ENCODE peak calls at places on chromosomes 3 and 15, in four cellular contexts. H is GM12878, X is trophoblast cell, J is H9. G is an unnamed sample.

GRCh38 chr3:49357466-49358216 is 512 bp downstream of the GPX1 start:
- DNase-seq in X (peak), H (no peak), J (peak), G (peak)

GRCh38 chr3:41274944-41275668 is 75.8 kb downstream of the CTNNB1 start:
- DNase-seq in X (peak), H (no peak), J (no peak), G (no peak)

GRCh38 chr3:118641608-118642007 is 393.0 kb downstream of the IGSF11 start:
- DNase-seq in X (no peak), J (peak), H (no peak), G (peak)

GRCh38 chr15:92073044-92073785 is 219.7 kb downstream of the SLCO3A1 start:
- DNase-seq in X (no peak), H (no peak), J (no peak), G (no peak)

GRCh38 chr15:51227967-51228783 is 110.2 kb downstream of the CYP19A1 start:
- DNase-seq in J (no peak), H (peak), X (no peak), G (peak)

GRCh38 chr15:73691398-73691797 is 7.2 kb downstream of the CD276 start:
- DNase-seq in J (peak), X (no peak), H (no peak), G (no peak)

GRCh38 chr15:42404461-42405235 is 45.3 kb downstream of the CAPN3 start:
- DNase-seq in J (no peak), X (no peak), H (no peak), G (no peak)

GRCh38 chr15:77753238-77753873 is 120.6 kb upstream of the LINGO1 start:
- DNase-seq in H (no peak), J (peak), X (peak), G (peak)

GRCh38 chr3:171788546-171789351 is 21.5 kb downstream of the PLD1 start:
- DNase-seq in H (no peak), X (no peak), J (no peak), G (no peak)

GRCh38 chr3:15405448-15406050 is 21.8 kb downstream of the METTL6 start:
- DNase-seq in H (no peak), X (no peak), J (no peak), G (peak)

GRCh38 chr3:42957573-42957972 is 21.5 kb upstream of the GASK1A start:
- DNase-seq in J (no peak), H (no peak), X (no peak), G (no peak)

GRCh38 chr3:24773798-24774197 is 279.1 kb upstream of the THRB start:
- DNase-seq in X (peak), H (no peak), J (peak), G (peak)

GRCh38 chr15:73677146-73677607 is 7.0 kb upstream of the CD276 start:
- DNase-seq in H (no peak), J (peak), X (peak), G (peak)

GRCh38 chr3:191502583-191502982 is 41.6 kb downstream of the PYDC2 start:
- DNase-seq in H (no peak), X (no peak), J (no peak), G (peak)

GRCh38 chr3:194935061-194935460 is 249.4 kb downstream of the FAM43A start:
- DNase-seq in H (no peak), X (peak), J (no peak), G (no peak)

GRCh38 chr15:40197434-40197833 is 36.6 kb downstream of the BUB1B start:
- DNase-seq in X (no peak), H (no peak), J (no peak), G (no peak)

GRCh38 chr3:51396401-51396800 is 5.3 kb downstream of the RBM15B start:
- DNase-seq in J (no peak), H (no peak), X (no peak), G (peak)

GRCh38 chr15:71431345-71432336 is 316.4 kb downstream of the THSD4 start:
- DNase-seq in J (no peak), H (no peak), X (no peak), G (no peak)

GRCh38 chr3:190903156-190903555 is 40.7 kb upstream of the GMNC start:
- DNase-seq in H (no peak), X (no peak), J (no peak), G (no peak)

GRCh38 chr3:40109641-40110490 is 199.6 kb upstream of the EIF1B start:
- DNase-seq in J (peak), X (peak), H (no peak), G (peak)

GRCh38 chr3:27596920-27597319 is 112.7 kb upstream of the SLC4A7 start:
- DNase-seq in X (peak), H (no peak), J (no peak), G (no peak)

GRCh38 chr15:24861014-24861690 is 93.6 kb upstream of the SNRPN start:
- DNase-seq in H (no peak), J (no peak), X (no peak), G (no peak)

GRCh38 chr3:178455264-178455663 is 81.0 kb upstream of the KCNMB2 start:
- DNase-seq in X (no peak), H (no peak), J (no peak), G (no peak)

GRCh38 chr15:90030376-90030775 is 29.3 kb downstream of the ZNF710 start:
- DNase-seq in X (no peak), J (no peak), H (no peak), G (no peak)
- H3K9ac ChIP-seq in X (no peak), J (no peak), H (no peak), G (no peak)

GRCh38 chr15:27137127-27137526 is 166.1 kb downstream of the GABRG3 start:
- DNase-seq in X (no peak), H (no peak), J (no peak), G (no peak)
- H3K9ac ChIP-seq in X (no peak), H (no peak), J (no peak), G (no peak)

GRCh38 chr3:128804017-128804816 is 75.2 kb upstream of the ACAD9 start:
- DNase-seq in X (no peak), H (peak), J (no peak), G (no peak)
- H3K9ac ChIP-seq in X (no peak), H (no peak), J (no peak), G (no peak)

DNA sequence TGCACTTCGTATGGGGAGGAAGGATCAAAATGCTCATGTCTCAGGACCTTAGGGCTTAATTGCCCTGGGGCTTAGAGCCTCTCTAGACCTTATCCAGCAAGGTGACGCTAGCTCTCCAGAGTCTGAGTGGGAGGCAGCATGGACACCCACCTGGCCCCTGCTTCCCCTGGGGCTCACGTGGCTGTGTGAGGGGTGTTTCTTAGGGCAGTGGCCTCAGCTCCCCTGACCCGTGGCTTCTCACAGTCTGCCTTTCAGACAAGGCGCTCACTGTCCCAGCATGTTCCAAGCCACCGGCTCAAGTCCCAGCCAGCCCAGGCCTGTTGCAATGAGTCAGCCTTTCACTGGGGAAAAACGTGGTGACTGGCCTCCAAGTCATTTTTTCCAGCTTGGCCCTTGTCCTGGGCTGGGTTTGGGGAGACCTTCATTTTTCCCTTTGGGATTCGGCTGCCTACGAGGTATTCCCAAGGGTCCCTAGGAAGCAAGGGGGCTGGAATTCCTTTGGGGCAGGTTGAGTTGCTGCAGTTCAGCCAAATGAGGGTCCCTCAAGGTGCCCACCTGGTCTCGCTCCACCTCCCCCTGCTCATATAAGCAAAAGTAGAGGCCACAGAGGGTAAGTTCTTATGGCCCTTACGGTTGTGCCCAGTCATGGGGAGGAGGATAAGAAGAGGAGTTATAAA is 15.7 kb downstream of the BHLHE40 start:
- DNase-seq in H (no peak), X (peak), J (no peak), G (no peak)
- H3K9ac ChIP-seq in H (no peak), X (no peak), J (no peak), G (no peak)

DNA sequence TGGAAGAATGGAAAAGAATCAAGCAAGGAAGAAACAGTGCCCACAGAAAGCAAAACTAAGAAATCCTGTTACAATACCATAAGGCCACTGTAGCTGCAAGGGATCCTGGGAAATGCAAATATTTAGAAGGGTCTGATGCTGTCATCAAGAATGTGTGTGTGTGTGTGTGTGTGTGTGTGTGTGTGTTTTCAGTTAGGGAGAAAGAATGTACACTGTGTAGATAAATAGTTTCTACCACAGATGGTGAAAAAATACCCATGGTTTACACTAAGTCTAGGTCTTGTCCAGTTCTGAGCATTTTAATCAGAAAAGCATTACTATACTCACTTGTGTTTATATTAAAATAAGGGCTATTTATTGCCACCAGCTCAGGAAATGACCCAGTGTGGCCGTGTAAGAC is 355.0 kb downstream of the RBMS3 start:
- DNase-seq in X (no peak), J (no peak), H (no peak), G (no peak)
- H3K9ac ChIP-seq in X (no peak), J (no peak), H (no peak), G (no peak)